ENCODE peak calls at places on chromosomes 11 and 22, in four cellular contexts. Y, H, T and L are unnamed samples.

GRCh38 chr11:69801513-69802335 is 17.5 kb downstream of the FGF3 start:
- DNase-seq in Y (no peak), T (peak; percentile 30), H (no peak), L (no peak)

GRCh38 chr11:128365044-128365443 is 222.3 kb downstream of the ETS1 start:
- DNase-seq in Y (peak; percentile 63), T (no peak), H (peak; percentile 92), L (no peak)

GRCh38 chr22:17728786-17729185 is 45.5 kb downstream of the BID start:
- DNase-seq in T (no peak), H (no peak), Y (no peak), L (no peak)

GRCh38 chr11:88779551-88779950 is 286.2 kb downstream of the GRM5 start:
- DNase-seq in H (peak; percentile 94), T (no peak), Y (no peak), L (no peak)

GRCh38 chr22:20092477-20092854 is 12.4 kb downstream of the DGCR8 start:
- DNase-seq in Y (no peak), H (no peak), T (no peak), L (peak; percentile 15)

GRCh38 chr11:34341096-34341495 is 16.7 kb downstream of the ABTB2 start:
- DNase-seq in Y (no peak), T (no peak), H (no peak), L (no peak)

GRCh38 chr22:18970180-18970947 is 34.3 kb upstream of the PRODH start:
- DNase-seq in H (peak; percentile 7), T (no peak), Y (peak; percentile 26), L (no peak)

GRCh38 chr22:40400173-40400572 is 29.8 kb downstream of the SGSM3 start:
- DNase-seq in T (peak; percentile 52), Y (peak; percentile 84), H (no peak), L (no peak)

GRCh38 chr22:49132009-49132408 is 695.7 kb downstream of the BRD1 start:
- DNase-seq in Y (no peak), H (no peak), T (no peak), L (no peak)

GRCh38 chr11:103894673-103895072 is 141.8 kb upstream of the DDI1 start:
- DNase-seq in T (no peak), Y (no peak), H (no peak), L (no peak)

GRCh38 chr11:71251761-71252433 is 480 bp downstream of the SHANK2 start:
- DNase-seq in Y (peak; percentile 69), H (peak; percentile 30), T (peak; percentile 57), L (no peak)

GRCh38 chr11:65559535-65559934 is 1.4 kb upstream of the LTBP3 start:
- DNase-seq in H (no peak), T (no peak), Y (no peak), L (no peak)

GRCh38 chr11:26963764-26964163 is 30.1 kb upstream of the FIBIN start:
- DNase-seq in Y (no peak), T (no peak), H (no peak), L (no peak)

GRCh38 chr11:36455658-36456111 is 54.4 kb downstream of the TRAF6 start:
- DNase-seq in T (peak; percentile 36), H (peak; percentile 96), Y (peak; percentile 90), L (peak; percentile 92)

GRCh38 chr11:36214976-36215687 is 74.1 kb downstream of the COMMD9 start:
- DNase-seq in T (no peak), H (no peak), Y (no peak), L (no peak)

GRCh38 chr11:36073411-36074203 is 129.7 kb downstream of the LDLRAD3 start:
- DNase-seq in T (peak; percentile 36), Y (no peak), H (peak; percentile 89), L (peak; percentile 45)

GRCh38 chr11:44894217-44894617 is 56.5 kb downstream of the TP53I11 start:
- DNase-seq in Y (peak; percentile 75), T (peak; percentile 50), H (peak; percentile 79), L (peak; percentile 71)

GRCh38 chr22:48187272-48187855 is 1424.9 kb downstream of the TBC1D22A start:
- DNase-seq in H (no peak), T (no peak), Y (no peak), L (no peak)

GRCh38 chr22:30444632-30445437 is 19.3 kb downstream of the MTFP1 start:
- DNase-seq in H (peak; percentile 83), Y (peak; percentile 62), T (peak; percentile 67), L (no peak)

GRCh38 chr11:10655227-10655626 is 38.3 kb downstream of the IRAG1 start:
- DNase-seq in Y (peak; percentile 47), H (no peak), T (no peak), L (no peak)

GRCh38 chr11:123391646-123392348 is 38.3 kb upstream of the GRAMD1B start:
- DNase-seq in H (no peak), T (no peak), Y (no peak), L (no peak)

GRCh38 chr11:47532597-47533213 is 20.2 kb downstream of the CELF1 start:
- DNase-seq in Y (no peak), T (no peak), H (no peak), L (no peak)

GRCh38 chr22:36910461-36910860 is 3.0 kb upstream of the CSF2RB start:
- DNase-seq in Y (no peak), T (no peak), H (no peak), L (no peak)

GRCh38 chr22:50169774-50170341 is 673 bp upstream of the PANX2 start:
- DNase-seq in T (peak; percentile 59), Y (peak; percentile 62), H (peak; percentile 29), L (peak; percentile 28)
- H3K4me3 ChIP-seq in T (peak overlapping the region; percentile 57), Y (no peak overlapping the region), H (peak overlapping the region; percentile 34), L (no peak overlapping the region)

DNA sequence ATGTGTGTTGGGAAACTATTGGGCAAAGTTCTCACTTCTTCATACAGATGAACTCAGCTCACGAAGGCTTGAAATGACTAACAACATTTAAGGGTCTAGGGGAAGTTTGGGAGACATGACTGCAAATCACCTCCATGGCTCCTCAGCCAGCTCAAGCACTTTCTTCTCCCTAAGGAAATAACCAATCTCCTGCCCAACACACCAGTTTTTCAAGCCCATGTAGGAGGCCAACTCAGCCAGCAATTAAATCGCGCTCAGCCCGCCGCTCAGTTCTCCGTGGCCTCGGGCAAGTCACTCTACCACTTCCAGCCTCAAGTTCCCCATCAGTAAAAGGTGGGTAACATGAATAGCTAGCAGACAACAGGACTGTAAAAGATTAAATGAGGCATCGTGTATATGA is 814 bp downstream of the POLDIP3 start:
- DNase-seq in T (no peak), Y (peak; percentile 56), H (peak; percentile 45), L (no peak)
- H3K4me3 ChIP-seq in T (peak overlapping the region; percentile 75), Y (peak overlapping the region; percentile 82), H (peak overlapping the region; percentile 83), L (peak overlapping the region; percentile 91)

GRCh38 chr11:75022289-75022688 is 33.6 kb downstream of the NEU3 start:
- DNase-seq in H (no peak), Y (no peak), T (no peak), L (no peak)
- H3K4me3 ChIP-seq in H (no peak overlapping the region), Y (no peak overlapping the region), T (no peak overlapping the region), L (no peak overlapping the region)

GRCh38 chr11:127000291-127000968 is at the start of gene KIRREL3:
- DNase-seq in H (peak; percentile 59), Y (no peak), T (no peak), L (no peak)

GRCh38 chr11:127002669-127003259 is 2.2 kb upstream of the KIRREL3 start:
- DNase-seq in Y (no peak), H (no peak), T (no peak), L (no peak)

GRCh38 chr11:127000991-127001390 is 421 bp upstream of the KIRREL3 start:
- DNase-seq in T (no peak), H (peak; percentile 22), Y (no peak), L (no peak)

GRCh38 chr11:127006311-127006710 is 5.7 kb upstream of the KIRREL3 start:
- DNase-seq in T (no peak), H (peak; percentile 49), Y (no peak), L (no peak)

DNA sequence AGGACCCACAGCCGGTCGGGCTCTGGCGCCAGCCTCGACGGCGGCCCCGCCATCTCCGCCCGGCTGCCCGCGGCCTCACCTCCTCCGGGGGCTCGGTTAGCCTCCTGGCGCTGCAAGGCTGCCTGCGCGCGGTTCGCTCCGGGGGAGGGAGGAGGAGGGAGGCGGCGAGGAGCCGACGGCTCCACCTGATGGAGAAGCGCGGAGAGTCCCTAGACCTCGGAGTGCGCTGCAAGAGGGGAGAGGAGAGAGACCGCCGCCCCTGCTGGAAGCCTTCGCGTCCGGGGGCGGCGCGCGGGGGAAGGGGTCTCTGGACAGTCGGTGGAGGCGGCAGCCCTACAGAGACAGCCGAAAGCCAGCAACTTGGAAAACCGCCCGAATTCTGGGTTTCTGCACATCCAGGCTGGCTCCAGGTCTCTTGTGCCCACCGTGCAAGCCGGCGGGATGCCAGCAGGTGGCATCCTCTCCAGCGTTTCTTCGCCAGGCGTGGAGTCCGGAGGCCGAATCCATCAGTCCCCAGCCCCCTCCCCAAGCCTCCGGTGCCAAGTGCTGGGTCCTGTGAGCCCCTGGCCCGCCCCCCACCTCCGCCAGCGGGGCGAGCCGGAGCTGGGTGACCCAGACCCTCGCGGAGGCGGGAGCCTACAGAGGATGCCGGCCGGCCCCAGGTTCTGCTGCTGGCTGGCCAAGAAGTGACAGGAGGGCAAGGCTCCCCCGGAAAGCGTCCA is 2.9 kb upstream of the KIRREL3 start:
- DNase-seq in Y (peak; percentile 16), H (peak; percentile 73), T (no peak), L (no peak)
- H3K4me3 ChIP-seq in Y (no peak overlapping the region), H (peak overlapping the region; percentile 56), T (peak overlapping the region; percentile 13), L (peak overlapping the region; percentile 5)

DNA sequence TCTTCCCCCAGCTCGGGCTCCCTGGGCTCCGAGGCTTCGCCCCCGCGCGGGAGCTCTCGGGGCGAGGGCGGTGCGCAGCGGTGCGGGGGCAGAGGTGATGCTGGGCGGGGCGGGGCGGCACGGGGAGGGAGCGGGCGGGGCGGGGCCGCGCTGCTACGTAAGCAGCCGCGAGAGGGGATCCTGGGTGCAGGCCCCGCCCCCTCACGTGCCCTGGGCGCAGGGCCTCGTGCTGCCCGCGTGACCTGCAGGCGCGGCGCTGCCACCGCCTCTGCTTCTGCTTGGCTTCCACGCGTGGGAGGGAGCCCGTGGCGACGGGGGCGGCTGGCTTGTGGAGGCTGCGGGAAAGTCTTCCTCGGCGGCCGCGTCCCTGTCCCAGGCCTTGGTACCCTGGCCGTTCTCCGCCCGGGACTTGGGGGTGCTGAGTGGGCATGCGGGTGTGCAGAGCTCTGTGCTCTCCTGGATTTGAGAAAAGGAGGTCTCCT is 132.6 kb upstream of the HSD17B12 start:
- DNase-seq in Y (no peak), T (peak; percentile 41), H (peak; percentile 31), L (peak; percentile 16)
- H3K4me3 ChIP-seq in Y (no peak overlapping the region), T (peak overlapping the region; percentile 45), H (no peak overlapping the region), L (peak overlapping the region; percentile 32)

DNA sequence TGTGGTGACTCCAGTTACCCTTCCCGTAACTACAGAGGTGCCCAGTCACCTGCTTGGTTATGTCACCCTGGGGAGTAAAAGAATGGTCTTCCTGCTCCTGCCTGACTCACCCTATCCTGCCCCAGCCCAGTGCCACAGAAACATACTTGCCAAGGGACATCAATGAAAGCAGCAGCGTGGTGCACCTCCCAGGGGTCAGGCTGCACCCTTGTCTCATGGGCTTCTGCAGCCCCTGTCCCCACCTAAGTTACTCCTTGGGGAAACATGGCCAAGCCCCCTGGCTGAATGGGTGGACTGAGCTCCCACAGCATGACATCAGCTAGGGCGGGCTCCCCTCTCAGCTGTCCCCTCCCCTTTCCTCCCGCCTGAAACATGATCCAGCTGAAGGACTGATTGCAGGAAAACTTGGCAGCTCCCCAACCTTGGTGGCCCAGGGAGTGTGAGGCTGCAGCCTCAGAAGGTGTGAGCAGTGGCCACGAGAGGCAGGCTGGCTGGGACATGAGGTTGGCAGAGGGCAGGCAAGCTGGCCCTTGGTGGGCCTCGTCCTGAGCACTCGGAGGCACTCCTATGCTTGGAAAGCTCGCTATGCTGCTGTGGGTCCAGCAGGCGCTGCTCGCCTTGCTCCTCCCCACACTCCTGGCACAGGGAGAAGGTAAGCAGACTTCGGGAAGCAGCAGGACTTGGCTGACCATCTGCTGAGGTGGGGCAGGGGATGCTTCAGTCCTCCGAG is at the start of gene HTR3A:
- DNase-seq in T (peak; percentile 92), Y (peak; percentile 19), H (peak; percentile 37), L (peak; percentile 77)
- H3K4me3 ChIP-seq in T (no peak within 1 kb of the TSS), Y (no peak within 1 kb of the TSS), H (no peak within 1 kb of the TSS), L (no peak within 1 kb of the TSS)